ENCODE peak calls at places on chromosomes 11 and 22, in seven cellular contexts. O is lower lobe of right lung, W is upper lobe of right lung, U is fibroblast of pulmonary artery, M is cardiac muscle cell, Y is foreskin fibroblast, X is GM12865. N is an unnamed sample.

GRCh38 chr11:126282742-126283591 is at the start of gene TIRAP:
- DNase-seq in O (peak; percentile 82), W (peak; percentile 89), U (peak; percentile 44), M (peak; percentile 63), Y (peak; percentile 63), X (peak; percentile 70), N (peak; percentile 52)

GRCh38 chr11:127003260-127003981 is 2.9 kb upstream of the KIRREL3 start:
- DNase-seq in O (no peak), W (no peak), U (peak; percentile 18), M (no peak), Y (peak; percentile 48), X (peak; percentile 19), N (peak; percentile 69)

GRCh38 chr11:78076733-78077403 is 2.8 kb downstream of the NDUFC2 start:
- DNase-seq in O (no peak), W (no peak), U (no peak), M (no peak), Y (no peak), X (no peak), N (no peak)

GRCh38 chr11:1116104-1116503 is 41.4 kb downstream of the MUC2 start:
- DNase-seq in O (no peak), W (peak; percentile 47), U (no peak), M (no peak), Y (no peak), X (no peak), N (no peak)

GRCh38 chr22:17921871-17922821 is 102.2 kb downstream of the MICAL3 start:
- DNase-seq in O (no peak), W (no peak), U (no peak), M (no peak), Y (no peak), X (no peak), N (no peak)

GRCh38 chr11:3147257-3147619 is 17.9 kb downstream of the OSBPL5 start:
- DNase-seq in O (no peak), W (no peak), U (no peak), M (no peak), Y (peak; percentile 50), X (no peak), N (no peak)

GRCh38 chr22:48287031-48287430 is 1524.6 kb downstream of the TBC1D22A start:
- DNase-seq in O (no peak), W (no peak), U (no peak), M (no peak), Y (no peak), X (no peak), N (no peak)

GRCh38 chr11:12165237-12165875 is 55.0 kb downstream of the MICAL2 start:
- DNase-seq in O (no peak), W (peak; percentile 46), U (no peak), M (no peak), Y (no peak), X (no peak), N (no peak)

GRCh38 chr11:90392692-90393091 is 169.8 kb upstream of the CHORDC1 start:
- DNase-seq in O (no peak), W (no peak), U (no peak), M (no peak), Y (no peak), X (no peak), N (no peak)

GRCh38 chr22:37195921-37196320 is 7.9 kb upstream of the C1QTNF6 start:
- DNase-seq in O (no peak), W (peak; percentile 48), U (no peak), M (peak; percentile 55), Y (no peak), X (no peak), N (no peak)

GRCh38 chr11:119991022-119991404 is 146.9 kb downstream of the TRIM29 start:
- DNase-seq in O (no peak), W (no peak), U (no peak), M (no peak), Y (no peak), X (no peak), N (no peak)

GRCh38 chr11:36249271-36249670 is 40.0 kb downstream of the COMMD9 start:
- DNase-seq in O (no peak), W (no peak), U (peak; percentile 91), M (peak; percentile 91), Y (peak; percentile 91), X (no peak), N (no peak)

GRCh38 chr22:48378673-48379072 is 1449.0 kb downstream of the BRD1 start:
- DNase-seq in O (no peak), W (no peak), U (no peak), M (no peak), Y (no peak), X (no peak), N (no peak)

GRCh38 chr11:113818426-113818825 is 38.8 kb downstream of the CLDN25 start:
- DNase-seq in O (no peak), W (no peak), U (peak; percentile 11), M (peak; percentile 3), Y (no peak), X (no peak), N (no peak)

GRCh38 chr11:133619973-133620372 is 87.7 kb upstream of the OPCML start:
- DNase-seq in O (no peak), W (no peak), U (no peak), M (no peak), Y (no peak), X (peak; percentile 16), N (no peak)

GRCh38 chr11:133619397-133619796 is 87.1 kb upstream of the OPCML start:
- DNase-seq in O (no peak), W (no peak), U (no peak), M (no peak), Y (no peak), X (no peak), N (no peak)

DNA sequence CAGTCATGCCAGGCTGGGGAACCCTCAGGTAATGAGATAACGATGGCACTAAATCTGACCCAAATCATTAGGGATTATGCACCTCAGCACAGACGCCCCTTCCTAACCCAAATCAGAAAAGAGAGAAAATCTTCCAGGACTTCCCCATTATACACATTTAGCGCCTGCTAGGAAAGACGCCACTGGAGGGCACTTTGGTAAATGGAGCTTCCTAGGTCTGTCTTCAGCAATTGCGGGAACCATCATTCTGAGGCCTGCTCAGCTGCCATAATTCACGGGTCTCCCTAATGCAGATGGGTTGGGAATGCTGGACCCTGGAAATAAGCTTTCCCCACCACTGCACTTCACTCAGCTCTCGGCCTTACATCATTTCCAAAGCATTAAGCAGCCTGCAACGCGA is 86.2 kb upstream of the OPCML start:
- DNase-seq in O (no peak), W (no peak), U (no peak), M (no peak), Y (no peak), X (no peak), N (no peak)
- TF ChIP-seq CTCF in O (no peak), W (no peak), U (no peak), M (no peak), Y (no peak), X (no peak), N (no peak)

GRCh38 chr11:116513894-116514293 is 258.9 kb downstream of the BUD13 start:
- DNase-seq in O (no peak), W (no peak), U (peak; percentile 43), M (peak; percentile 75), Y (peak; percentile 2), X (peak; percentile 66), N (peak; percentile 66)
- TF ChIP-seq CTCF in O (peak; percentile 35), W (peak; percentile 35), U (peak; percentile 32), M (peak; percentile 41), Y (peak; percentile 34), X (peak; percentile 52), N (peak; percentile 68)

DNA sequence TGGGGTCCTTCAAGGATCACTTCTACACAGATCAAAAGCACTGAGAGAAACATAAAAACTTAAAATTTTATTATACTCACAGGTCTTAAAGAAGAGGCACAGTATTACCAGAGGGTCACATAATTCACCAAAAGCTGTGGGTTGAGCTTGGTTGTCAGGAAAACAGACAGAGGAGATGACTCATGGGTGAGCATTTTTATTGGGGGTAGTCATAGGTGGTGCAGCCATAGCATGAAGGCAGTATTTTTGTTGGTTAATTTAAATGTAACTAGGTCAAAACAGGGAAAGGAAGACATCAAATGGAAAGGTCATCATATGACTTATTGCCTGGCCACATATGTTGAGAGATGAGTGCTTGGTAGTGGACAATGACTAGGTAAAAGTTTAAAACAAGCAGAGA is 24.2 kb downstream of the OR5B17 start:
- DNase-seq in O (no peak), W (no peak), U (peak; percentile 81), M (peak; percentile 61), Y (peak; percentile 84), X (no peak), N (no peak)
- TF ChIP-seq CTCF in O (no peak), W (no peak), U (no peak), M (no peak), Y (no peak), X (no peak), N (no peak)

DNA sequence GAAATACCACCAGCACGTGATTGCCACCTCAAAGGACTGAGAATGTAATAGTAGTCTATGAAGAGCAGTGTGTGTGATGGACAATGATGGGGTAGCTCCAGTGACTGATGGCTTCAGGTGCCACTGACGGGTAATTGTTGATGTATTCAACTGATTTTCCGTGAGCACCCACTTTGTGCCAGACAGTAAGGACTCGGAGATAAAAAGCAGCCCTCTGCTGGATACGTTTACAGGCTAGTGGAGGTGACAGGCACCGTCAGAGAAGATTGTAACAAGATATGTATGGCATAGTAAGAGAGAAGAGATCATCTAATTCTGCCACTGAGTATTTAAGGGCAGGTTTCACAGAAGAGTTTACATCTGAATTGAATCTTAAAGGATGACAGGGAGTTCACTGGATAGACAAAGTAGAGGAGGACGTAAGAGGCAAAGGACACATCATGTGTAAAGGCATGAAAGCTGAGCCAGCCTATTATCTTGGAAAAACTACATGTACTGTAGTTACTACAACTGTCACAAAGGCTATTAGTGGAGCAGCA is 1.1 kb upstream of the ENTHD1 start:
- DNase-seq in O (no peak), W (no peak), U (no peak), M (no peak), Y (no peak), X (no peak), N (no peak)
- TF ChIP-seq CTCF in O (no peak), W (no peak), U (no peak), M (no peak), Y (no peak), X (no peak), N (no peak)

N was measured in endothelial cell.